ENCODE peak calls at places on chromosomes 11 and 22, in four cellular contexts. One of them, this sample, is unnamed.

GRCh38 chr11:74620537-74620936 is 28.2 kb downstream of the POLD3 start:
- DNase-seq in H1: no peak
- DNase-seq in GM12878: no peak
- DNase-seq in HepG2: no peak
- DNase-seq in this sample: no peak

GRCh38 chr11:9568854-9569587 is 4.4 kb upstream of the WEE1 start:
- DNase-seq in H1: no peak
- DNase-seq in GM12878: no peak
- DNase-seq in HepG2: peak; percentile 97
- DNase-seq in this sample: peak; percentile 67

GRCh38 chr11:60251485-60252207 is 8.7 kb upstream of the MS4A4E start:
- DNase-seq in H1: no peak
- DNase-seq in GM12878: peak; percentile 59
- DNase-seq in HepG2: peak; percentile 23
- DNase-seq in this sample: peak; percentile 5

GRCh38 chr11:6505577-6506240 is 8.6 kb downstream of the DNHD1 start:
- DNase-seq in H1: no peak
- DNase-seq in GM12878: no peak
- DNase-seq in HepG2: peak; percentile 25
- DNase-seq in this sample: peak; percentile 15

GRCh38 chr22:50537765-50538164 is 7.9 kb upstream of the KLHDC7B start:
- DNase-seq in H1: no peak
- DNase-seq in GM12878: no peak
- DNase-seq in HepG2: no peak
- DNase-seq in this sample: no peak

GRCh38 chr11:78331711-78332110 is 85.9 kb downstream of the GAB2 start:
- DNase-seq in H1: no peak
- DNase-seq in GM12878: no peak
- DNase-seq in HepG2: no peak
- DNase-seq in this sample: no peak

GRCh38 chr22:44337658-44338004 is 24.9 kb upstream of the SHISAL1 start:
- DNase-seq in H1: no peak
- DNase-seq in GM12878: no peak
- DNase-seq in HepG2: no peak
- DNase-seq in this sample: no peak

GRCh38 chr22:29700949-29701927 is 18.6 kb upstream of the CABP7 start:
- DNase-seq in H1: no peak
- DNase-seq in GM12878: no peak
- DNase-seq in HepG2: peak; percentile 37
- DNase-seq in this sample: no peak

DNA sequence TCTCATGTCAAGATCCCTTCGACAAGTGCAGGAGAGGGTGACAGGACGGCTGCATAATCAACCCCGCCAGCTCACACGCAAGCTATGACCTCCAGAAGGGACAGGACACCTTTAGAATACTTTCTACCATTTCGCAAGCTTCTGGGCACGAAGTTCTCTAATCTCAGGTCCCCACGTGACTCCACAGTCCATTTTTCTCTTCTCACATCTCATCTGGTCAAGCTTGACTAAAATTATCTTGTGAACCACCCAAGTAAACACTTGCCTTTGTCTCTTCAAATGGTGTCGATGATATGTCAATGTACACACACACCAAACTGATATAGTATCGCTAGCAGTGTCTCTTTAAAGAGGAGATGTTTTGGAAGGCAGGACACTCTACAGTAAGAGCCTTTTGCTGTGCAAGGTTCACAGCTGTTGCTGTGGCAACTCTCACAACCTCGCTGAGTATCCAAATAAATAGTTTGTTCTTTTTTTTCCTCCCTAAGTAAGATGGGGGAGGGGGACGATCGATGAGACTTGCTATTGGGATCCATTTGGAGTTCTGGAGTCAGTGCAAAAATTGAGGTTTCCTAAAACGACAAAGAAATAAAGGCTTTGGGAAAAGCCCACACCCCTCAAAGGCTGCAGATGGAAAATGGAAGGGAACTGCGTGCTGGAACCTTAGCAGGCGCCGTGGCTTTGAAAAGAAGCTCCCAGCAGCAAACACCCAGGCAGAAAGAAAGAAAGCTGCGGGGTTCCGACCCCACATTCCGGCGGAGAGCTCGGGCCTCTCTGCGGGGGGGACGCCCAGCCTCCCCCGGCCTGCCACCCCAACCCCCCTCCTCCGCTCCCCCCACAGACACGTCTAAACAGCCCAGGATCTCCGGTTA is 215.4 kb upstream of the UBASH3B start:
- DNase-seq in H1: peak; percentile 78
- DNase-seq in GM12878: no peak
- DNase-seq in HepG2: peak; percentile 83
- DNase-seq in this sample: peak; percentile 44
- H3K4me3 ChIP-seq in H1: peak overlapping the region; percentile 57
- H3K4me3 ChIP-seq in GM12878: no peak overlapping the region
- H3K4me3 ChIP-seq in HepG2: peak overlapping the region; percentile 59
- H3K4me3 ChIP-seq in this sample: peak overlapping the region; percentile 8

DNA sequence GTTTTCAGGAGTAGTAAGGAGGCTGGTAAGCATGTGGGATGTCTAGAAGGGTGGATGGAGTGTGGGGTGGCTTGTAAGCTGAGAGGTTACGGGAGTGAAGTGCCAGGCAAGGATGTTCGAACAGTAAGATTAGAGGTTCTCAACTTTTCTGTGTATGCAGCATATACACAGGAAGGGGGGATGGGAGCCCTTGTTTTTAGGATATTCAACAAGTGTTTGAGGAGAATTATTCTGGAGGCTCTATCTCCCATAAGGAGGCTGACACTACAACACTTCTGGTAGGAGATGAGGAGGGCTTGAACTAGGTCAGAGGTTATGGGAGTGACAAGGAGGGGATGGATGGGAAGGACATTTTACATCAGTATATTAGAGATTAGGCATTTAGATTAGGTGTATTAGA is 109.5 kb downstream of the TEAD1 start:
- DNase-seq in H1: no peak
- DNase-seq in GM12878: no peak
- DNase-seq in HepG2: no peak
- DNase-seq in this sample: no peak
- TF ChIP-seq SUZ12 in H1: no peak
- TF ChIP-seq SUZ12 in GM12878: no peak
- TF ChIP-seq SUZ12 in HepG2: no peak
- TF ChIP-seq SUZ12 in this sample: no peak

GRCh38 chr11:126444072-126444471 is 88.6 kb downstream of the ST3GAL4 start:
- DNase-seq in H1: no peak
- DNase-seq in GM12878: no peak
- DNase-seq in HepG2: no peak
- DNase-seq in this sample: no peak
- H3K4me3 ChIP-seq in H1: no peak overlapping the region
- H3K4me3 ChIP-seq in GM12878: no peak overlapping the region
- H3K4me3 ChIP-seq in HepG2: no peak overlapping the region
- H3K4me3 ChIP-seq in this sample: no peak overlapping the region

GRCh38 chr22:22394589-22394988 is 114.0 kb downstream of the ZNF280B start:
- DNase-seq in H1: no peak
- DNase-seq in GM12878: no peak
- DNase-seq in HepG2: no peak
- DNase-seq in this sample: no peak

GRCh38 chr22:22397292-22397870 is 111.2 kb downstream of the ZNF280B start:
- DNase-seq in H1: no peak
- DNase-seq in GM12878: no peak
- DNase-seq in HepG2: peak; percentile 73
- DNase-seq in this sample: no peak

GRCh38 chr22:22396741-22397291 is 111.7 kb downstream of the ZNF280B start:
- DNase-seq in H1: no peak
- DNase-seq in GM12878: no peak
- DNase-seq in HepG2: no peak
- DNase-seq in this sample: no peak

GRCh38 chr22:22397875-22398524 is 110.5 kb downstream of the ZNF280B start:
- DNase-seq in H1: no peak
- DNase-seq in GM12878: no peak
- DNase-seq in HepG2: no peak
- DNase-seq in this sample: no peak

DNA sequence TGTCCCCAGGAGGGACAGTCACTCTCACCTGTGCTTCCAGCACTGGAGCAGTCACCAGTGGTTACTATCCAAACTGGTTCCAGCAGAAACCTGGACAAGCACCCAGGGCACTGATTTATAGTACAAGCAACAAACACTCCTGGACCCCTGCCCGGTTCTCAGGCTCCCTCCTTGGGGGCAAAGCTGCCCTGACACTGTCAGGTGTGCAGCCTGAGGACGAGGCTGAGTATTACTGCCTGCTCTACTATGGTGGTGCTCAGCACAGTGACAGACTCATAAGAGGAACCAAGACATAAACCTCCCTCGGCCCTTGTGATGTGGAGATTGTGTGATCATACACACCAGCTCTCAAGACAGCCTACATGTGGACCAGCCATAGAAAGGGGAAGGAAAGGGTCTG is 113.3 kb downstream of the ZNF280B start:
- DNase-seq in H1: no peak
- DNase-seq in GM12878: no peak
- DNase-seq in HepG2: no peak
- DNase-seq in this sample: no peak
- TF ChIP-seq SUZ12 in H1: no peak
- TF ChIP-seq SUZ12 in GM12878: no peak
- TF ChIP-seq SUZ12 in HepG2: no peak
- TF ChIP-seq SUZ12 in this sample: no peak

GRCh38 chr11:26778000-26778757 is 56.3 kb upstream of the SLC5A12 start:
- DNase-seq in H1: no peak
- DNase-seq in GM12878: no peak
- DNase-seq in HepG2: no peak
- DNase-seq in this sample: no peak
- H3K4me3 ChIP-seq in H1: no peak overlapping the region
- H3K4me3 ChIP-seq in GM12878: no peak overlapping the region
- H3K4me3 ChIP-seq in HepG2: no peak overlapping the region
- H3K4me3 ChIP-seq in this sample: no peak overlapping the region

This sample was measured in NT2/D1.